ENCODE peak calls at places on chromosomes 4 and X, in seven cellular contexts. D is GM03348; C is CD8-positive, alpha-beta memory T cell; Q is left cardiac atrium; X is GM20000; P is effector memory CD8-positive, alpha-beta T cell; R is T follicular helper cell. O is an unnamed sample.
A peak's percentile ranks its signal among the peaks of the same experiment; 100 is the strongest.

GRCh38 chr4:142645478-142646108 is 200.5 kb downstream of the INPP4B start:
- DNase-seq in X (no peak), P (no peak), R (no peak), D (no peak), C (no peak), Q (no peak), O (no peak)

GRCh38 chr4:10106421-10107039 is 10.1 kb downstream of the WDR1 start:
- DNase-seq in C (peak; percentile 62), P (peak; percentile 62), D (peak; percentile 94), X (no peak), Q (peak; percentile 88), R (peak; percentile 54), O (peak; percentile 37)

GRCh38 chrX:15207384-15207783 is 62.5 kb downstream of the ASB9 start:
- DNase-seq in R (no peak), P (no peak), D (no peak), X (no peak), Q (no peak), C (no peak), O (no peak)

GRCh38 chr4:891747-892146 is 40.4 kb downstream of the GAK start:
- DNase-seq in C (no peak), D (no peak), X (no peak), Q (no peak), R (no peak), P (no peak), O (no peak)

GRCh38 chr4:127261476-127261875 is 371.3 kb upstream of the INTU start:
- DNase-seq in X (no peak), D (no peak), R (no peak), P (no peak), Q (no peak), C (no peak), O (no peak)

GRCh38 chr4:186216465-186217024 is 10.8 kb upstream of the KLKB1 start:
- DNase-seq in C (no peak), Q (no peak), P (no peak), R (no peak), D (no peak), X (no peak), O (no peak)

GRCh38 chr4:40256329-40256728 is 59.5 kb downstream of the RHOH start:
- DNase-seq in R (no peak), D (no peak), X (no peak), P (no peak), C (no peak), Q (no peak), O (no peak)

GRCh38 chr4:153014460-153014859 is 78.3 kb downstream of the FHDC1 start:
- DNase-seq in P (no peak), X (no peak), Q (no peak), D (no peak), C (no peak), R (no peak), O (no peak)

GRCh38 chrX:48589482-48590162 is 7.7 kb upstream of the WDR13 start:
- DNase-seq in X (no peak), C (no peak), R (no peak), D (no peak), P (no peak), Q (no peak), O (no peak)

GRCh38 chrX:127030011-127030738 is 210.6 kb downstream of the PRR32 start:
- DNase-seq in X (no peak), R (no peak), P (no peak), Q (no peak), D (no peak), C (no peak), O (no peak)